ENCODE peak calls at places on chromosomes 11 and 22, in four cellular contexts. One of them, this sample, is unnamed.

GRCh38 chr11:17012712-17013547 is 1.3 kb downstream of the PLEKHA7 start:
- DNase-seq in kidney epithelial cell: peak; percentile 75
- DNase-seq in HL-60: no peak
- DNase-seq in DND-41: no peak
- DNase-seq in this sample: no peak

GRCh38 chr11:78414321-78415051 is 3.1 kb downstream of the GAB2 start:
- DNase-seq in kidney epithelial cell: no peak
- DNase-seq in DND-41: no peak
- DNase-seq in HL-60: no peak
- DNase-seq in this sample: peak; percentile 32

GRCh38 chr22:37178350-37179125 is 9.5 kb downstream of the C1QTNF6 start:
- DNase-seq in HL-60: peak; percentile 67
- DNase-seq in DND-41: no peak
- DNase-seq in kidney epithelial cell: no peak
- DNase-seq in this sample: no peak

GRCh38 chr11:55811067-55811466 is at the start of gene OR5L1:
- DNase-seq in DND-41: no peak
- DNase-seq in HL-60: no peak
- DNase-seq in kidney epithelial cell: no peak
- DNase-seq in this sample: no peak

GRCh38 chr22:38831166-38831945 is 12.5 kb downstream of the NPTXR start:
- DNase-seq in kidney epithelial cell: peak; percentile 61
- DNase-seq in DND-41: no peak
- DNase-seq in HL-60: peak; percentile 77
- DNase-seq in this sample: no peak

GRCh38 chr22:37063436-37064420 is 12.2 kb downstream of the KCTD17 start:
- DNase-seq in kidney epithelial cell: no peak
- DNase-seq in DND-41: peak; percentile 23
- DNase-seq in HL-60: no peak
- DNase-seq in this sample: no peak

GRCh38 chr11:124865902-124866851 is 945 bp downstream of the ROBO3 start:
- DNase-seq in DND-41: no peak
- DNase-seq in HL-60: peak; percentile 24
- DNase-seq in kidney epithelial cell: no peak
- DNase-seq in this sample: no peak

GRCh38 chr11:46718155-46719019 is 626 bp upstream of the F2 start:
- DNase-seq in DND-41: no peak
- DNase-seq in HL-60: no peak
- DNase-seq in kidney epithelial cell: no peak
- DNase-seq in this sample: no peak

GRCh38 chr11:116840224-116840745 is 2.9 kb upstream of the APOA1 start:
- DNase-seq in kidney epithelial cell: no peak
- DNase-seq in HL-60: peak; percentile 24
- DNase-seq in DND-41: peak; percentile 33
- DNase-seq in this sample: no peak

GRCh38 chr22:45164217-45165123 is 745 bp downstream of the NUP50 start:
- DNase-seq in HL-60: no peak
- DNase-seq in kidney epithelial cell: no peak
- DNase-seq in DND-41: peak; percentile 56
- DNase-seq in this sample: peak; percentile 37

GRCh38 chr11:93370260-93370659 is 39.7 kb downstream of the DEUP1 start:
- DNase-seq in kidney epithelial cell: no peak
- DNase-seq in HL-60: no peak
- DNase-seq in DND-41: no peak
- DNase-seq in this sample: no peak

GRCh38 chr11:34219279-34219678 is 113.8 kb downstream of the NAT10 start:
- DNase-seq in kidney epithelial cell: no peak
- DNase-seq in DND-41: no peak
- DNase-seq in HL-60: no peak
- DNase-seq in this sample: no peak

GRCh38 chr11:10716122-10716521 is 22.6 kb upstream of the IRAG1 start:
- DNase-seq in DND-41: no peak
- DNase-seq in HL-60: no peak
- DNase-seq in kidney epithelial cell: no peak
- DNase-seq in this sample: no peak

GRCh38 chr22:30386960-30387848 is at the start of gene RNF215:
- DNase-seq in HL-60: peak; percentile 54
- DNase-seq in kidney epithelial cell: no peak
- DNase-seq in DND-41: peak; percentile 81
- DNase-seq in this sample: peak; percentile 79

GRCh38 chr11:95337175-95337957 is 106.4 kb upstream of the SESN3 start:
- DNase-seq in HL-60: no peak
- DNase-seq in DND-41: peak; percentile 18
- DNase-seq in kidney epithelial cell: no peak
- DNase-seq in this sample: no peak

GRCh38 chr11:11038339-11039248 is 180.7 kb upstream of the ZBED5 start:
- DNase-seq in HL-60: no peak
- DNase-seq in kidney epithelial cell: no peak
- DNase-seq in DND-41: no peak
- DNase-seq in this sample: no peak

GRCh38 chr22:27075891-27076290 is 418.5 kb downstream of the MIAT start:
- DNase-seq in HL-60: no peak
- DNase-seq in DND-41: no peak
- DNase-seq in kidney epithelial cell: no peak
- DNase-seq in this sample: no peak

GRCh38 chr22:27074016-27074415 is 416.6 kb downstream of the MIAT start:
- DNase-seq in HL-60: no peak
- DNase-seq in kidney epithelial cell: no peak
- DNase-seq in DND-41: no peak
- DNase-seq in this sample: no peak

GRCh38 chr22:27080191-27080590 is 422.8 kb downstream of the MIAT start:
- DNase-seq in HL-60: no peak
- DNase-seq in DND-41: no peak
- DNase-seq in kidney epithelial cell: no peak
- DNase-seq in this sample: no peak

GRCh38 chr22:27075028-27075678 is 417.8 kb downstream of the MIAT start:
- DNase-seq in HL-60: no peak
- DNase-seq in DND-41: peak; percentile 33
- DNase-seq in kidney epithelial cell: no peak
- DNase-seq in this sample: no peak
- H3K27me3 ChIP-seq in HL-60: no peaks in the 10 kb centered on the region
- H3K27me3 ChIP-seq in DND-41: no peaks in the 10 kb centered on the region
- H3K27me3 ChIP-seq in kidney epithelial cell: peaks cover 20% of the 10 kb centered on the region
- H3K27me3 ChIP-seq in this sample: no peaks in the 10 kb centered on the region

DNA sequence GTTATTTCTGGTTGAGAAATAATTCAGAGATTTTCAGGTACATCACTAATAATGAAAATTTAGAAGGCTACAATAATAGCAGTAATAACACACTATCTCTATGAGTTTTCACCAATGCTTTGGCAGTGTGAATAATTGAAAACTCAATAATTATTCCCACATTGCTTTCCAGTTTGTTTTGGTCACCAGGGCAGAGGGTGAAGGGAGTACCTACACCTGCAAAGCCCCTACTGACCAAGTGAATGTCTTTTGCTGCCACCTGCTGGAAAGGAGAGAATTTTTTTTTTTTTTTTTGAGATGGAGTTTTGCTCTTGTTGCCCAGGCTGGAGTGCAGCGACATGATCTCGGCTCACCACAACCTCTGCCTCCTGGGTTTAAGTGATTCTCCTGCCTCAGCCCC is 3.2 kb downstream of the NELL1 start:
- DNase-seq in DND-41: no peak
- DNase-seq in kidney epithelial cell: no peak
- DNase-seq in HL-60: no peak
- DNase-seq in this sample: no peak
- H3K27me3 ChIP-seq in DND-41: no peaks in the 10 kb centered on the region
- H3K27me3 ChIP-seq in kidney epithelial cell: peaks cover 42% of the 10 kb centered on the region
- H3K27me3 ChIP-seq in HL-60: peaks cover 50% of the 10 kb centered on the region
- H3K27me3 ChIP-seq in this sample: peaks cover 18% of the 10 kb centered on the region

GRCh38 chr11:64476866-64477265 is 114.2 kb upstream of the SLC22A12 start:
- DNase-seq in kidney epithelial cell: no peak
- DNase-seq in DND-41: no peak
- DNase-seq in HL-60: no peak
- DNase-seq in this sample: no peak

GRCh38 chr11:64477675-64478074 is 113.3 kb upstream of the SLC22A12 start:
- DNase-seq in DND-41: no peak
- DNase-seq in HL-60: no peak
- DNase-seq in kidney epithelial cell: no peak
- DNase-seq in this sample: no peak

GRCh38 chr11:64469288-64469687 is 110.3 kb downstream of the RPS6KA4 start:
- DNase-seq in DND-41: no peak
- DNase-seq in kidney epithelial cell: no peak
- DNase-seq in HL-60: no peak
- DNase-seq in this sample: no peak

GRCh38 chr11:64472593-64473455 is 113.9 kb downstream of the RPS6KA4 start:
- DNase-seq in DND-41: no peak
- DNase-seq in HL-60: no peak
- DNase-seq in kidney epithelial cell: no peak
- DNase-seq in this sample: no peak
- H3K27me3 ChIP-seq in DND-41: peaks cover 3% of the 10 kb centered on the region
- H3K27me3 ChIP-seq in HL-60: no peaks in the 10 kb centered on the region
- H3K27me3 ChIP-seq in kidney epithelial cell: peaks cover 15% of the 10 kb centered on the region
- H3K27me3 ChIP-seq in this sample: no peaks in the 10 kb centered on the region

GRCh38 chr11:32432565-32433248 is 2.6 kb downstream of the WT1 start:
- DNase-seq in kidney epithelial cell: no peak
- DNase-seq in DND-41: no peak
- DNase-seq in HL-60: no peak
- DNase-seq in this sample: no peak
- H3K27me3 ChIP-seq in kidney epithelial cell: peaks cover 92% of the 10 kb centered on the region
- H3K27me3 ChIP-seq in DND-41: no peaks in the 10 kb centered on the region
- H3K27me3 ChIP-seq in HL-60: no peaks in the 10 kb centered on the region
- H3K27me3 ChIP-seq in this sample: peaks cover 20% of the 10 kb centered on the region

GRCh38 chr11:76977791-76978190 is 56.4 kb upstream of the B3GNT6 start:
- DNase-seq in kidney epithelial cell: no peak
- DNase-seq in HL-60: no peak
- DNase-seq in DND-41: no peak
- DNase-seq in this sample: no peak
- H3K27me3 ChIP-seq in kidney epithelial cell: no peaks in the 10 kb centered on the region
- H3K27me3 ChIP-seq in HL-60: no peaks in the 10 kb centered on the region
- H3K27me3 ChIP-seq in DND-41: no peaks in the 10 kb centered on the region
- H3K27me3 ChIP-seq in this sample: no peaks in the 10 kb centered on the region

DNA sequence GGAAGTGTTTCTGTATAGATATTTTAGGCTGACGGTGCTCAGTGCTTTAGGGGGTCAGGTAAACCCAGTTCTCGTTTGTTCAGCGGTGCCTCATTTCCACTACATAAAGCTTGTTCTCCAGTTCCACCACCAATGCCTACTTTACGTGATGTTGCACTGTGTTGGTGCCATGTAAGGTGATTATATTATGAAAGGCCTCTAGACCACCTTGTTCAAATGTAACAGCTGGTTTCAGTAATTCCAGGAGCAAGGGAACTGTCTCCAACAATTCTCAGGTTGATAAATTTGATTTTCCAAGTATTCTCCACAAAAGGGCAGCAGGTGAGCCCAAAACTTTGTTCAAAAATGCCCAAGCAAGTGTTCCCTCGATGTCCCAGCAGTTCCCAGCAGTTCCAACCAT is 83.7 kb upstream of the SEPTIN5 start:
- DNase-seq in DND-41: no peak
- DNase-seq in HL-60: no peak
- DNase-seq in kidney epithelial cell: no peak
- DNase-seq in this sample: no peak
- H3K27me3 ChIP-seq in DND-41: no peaks in the 10 kb centered on the region
- H3K27me3 ChIP-seq in HL-60: no peaks in the 10 kb centered on the region
- H3K27me3 ChIP-seq in kidney epithelial cell: peaks cover 12% of the 10 kb centered on the region
- H3K27me3 ChIP-seq in this sample: no peaks in the 10 kb centered on the region

DNA sequence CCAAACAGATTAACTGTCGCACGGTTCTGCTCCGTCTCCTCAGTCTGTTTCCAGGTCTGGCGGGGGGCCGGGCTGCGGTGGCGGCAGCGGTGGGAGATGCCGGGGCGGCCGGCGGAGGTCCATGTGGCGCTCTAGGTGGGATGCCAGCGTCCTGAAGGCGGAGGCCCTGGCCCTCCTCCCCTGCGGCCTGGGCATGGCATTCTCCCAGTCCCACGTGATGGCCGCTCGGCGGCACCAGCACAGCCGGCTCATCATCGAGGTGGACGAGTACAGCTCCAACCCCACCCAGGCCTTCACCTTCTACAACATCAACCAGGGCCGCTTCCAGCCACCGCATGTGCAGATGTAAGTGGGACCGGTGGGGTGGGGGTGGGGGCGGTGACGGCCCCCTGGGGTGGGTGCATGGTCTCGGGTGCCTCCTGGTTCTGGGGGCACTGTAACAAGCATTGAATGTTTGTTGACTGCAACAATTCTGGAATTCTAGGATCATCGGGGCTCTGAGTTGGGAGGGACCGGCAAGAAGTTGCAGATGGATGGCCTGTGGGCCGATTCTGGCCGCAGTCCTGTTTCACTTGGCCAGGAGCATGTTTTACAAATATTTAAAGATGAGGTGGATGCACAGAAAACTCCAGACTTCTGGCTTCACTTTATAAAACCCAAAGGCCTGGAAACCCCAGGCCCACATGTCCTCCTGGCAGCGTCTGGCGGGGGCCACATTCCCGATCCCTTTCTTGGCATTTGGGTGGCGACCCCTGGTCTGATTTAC is 13.2 kb downstream of the MPPED1 start:
- DNase-seq in DND-41: no peak
- DNase-seq in HL-60: no peak
- DNase-seq in kidney epithelial cell: no peak
- DNase-seq in this sample: no peak
- H3K27me3 ChIP-seq in DND-41: peaks cover 3% of the 10 kb centered on the region
- H3K27me3 ChIP-seq in HL-60: no peaks in the 10 kb centered on the region
- H3K27me3 ChIP-seq in kidney epithelial cell: peaks cover 30% of the 10 kb centered on the region
- H3K27me3 ChIP-seq in this sample: no peaks in the 10 kb centered on the region

GRCh38 chr11:118157186-118157895 is 4.7 kb upstream of the SCN4B start:
- DNase-seq in DND-41: no peak
- DNase-seq in kidney epithelial cell: no peak
- DNase-seq in HL-60: no peak
- DNase-seq in this sample: no peak
- H3K27me3 ChIP-seq in DND-41: peaks cover 77% of the 10 kb centered on the region
- H3K27me3 ChIP-seq in kidney epithelial cell: peaks cover 91% of the 10 kb centered on the region
- H3K27me3 ChIP-seq in HL-60: peaks cover 39% of the 10 kb centered on the region
- H3K27me3 ChIP-seq in this sample: peaks cover 33% of the 10 kb centered on the region

GRCh38 chr11:15117751-15118150 is 3.0 kb downstream of the INSC start:
- DNase-seq in DND-41: no peak
- DNase-seq in HL-60: no peak
- DNase-seq in kidney epithelial cell: no peak
- DNase-seq in this sample: no peak
- H3K27me3 ChIP-seq in DND-41: peaks cover 21% of the 10 kb centered on the region
- H3K27me3 ChIP-seq in HL-60: peaks cover under 1% of the 10 kb centered on the region
- H3K27me3 ChIP-seq in kidney epithelial cell: peaks cover 2% of the 10 kb centered on the region
- H3K27me3 ChIP-seq in this sample: peaks cover 8% of the 10 kb centered on the region

This sample was measured in CD4-positive, CD25-positive, alpha-beta regulatory T cell.